ENCODE peak calls at places on chromosome 7, in eight cellular contexts. F is SK-N-SH; E is head of caudate nucleus; Z is HT-29; V is stimulated activated CD4-positive, alpha-beta T cell treated with anti-CD3 and anti-CD28 coated beads, Interleukin-4, amount 100 ng/mL, for 24 hours; U is T-helper 2 cell; W is NCI-H748 treated with DMSO at 0.1 percent for 48 hours; R is mucosa of gallbladder. O is an unnamed sample.

GRCh38 chr7:50832744-50833143 is 50.0 kb upstream of the GRB10 start:
- DNase-seq in F (no peak), E (no peak), U (peak), W (no peak), V (peak), R (no peak), Z (peak), O (no peak)

GRCh38 chr7:80415114-80415513 is 96.8 kb downstream of the GNAT3 start:
- DNase-seq in W (no peak), V (no peak), F (no peak), R (no peak), U (no peak), E (no peak), Z (no peak), O (no peak)

GRCh38 chr7:22270371-22270770 is 86.6 kb downstream of the RAPGEF5 start:
- DNase-seq in V (no peak), F (no peak), Z (no peak), R (no peak), U (no peak), W (no peak), E (no peak), O (no peak)

GRCh38 chr7:70530191-70530590 is 601.8 kb upstream of the GALNT17 start:
- DNase-seq in F (peak), E (no peak), R (no peak), Z (no peak), V (no peak), U (no peak), W (no peak), O (no peak)

GRCh38 chr7:158975526-158976467 is 119.4 kb downstream of the DYNC2I1 start:
- DNase-seq in E (peak), F (no peak), W (peak), U (peak), V (peak), R (no peak), Z (peak), O (peak)

GRCh38 chr7:101614098-101614938 is 14.8 kb downstream of the MYL10 start:
- DNase-seq in V (no peak), W (no peak), R (no peak), U (no peak), Z (no peak), E (no peak), F (no peak), O (no peak)

GRCh38 chr7:30196408-30196807 is 61.6 kb downstream of the MTURN start:
- DNase-seq in W (no peak), U (no peak), Z (no peak), F (no peak), E (no peak), V (no peak), R (no peak), O (no peak)

GRCh38 chr7:139598642-139599041 is 75.2 kb downstream of the CLEC2L start:
- DNase-seq in W (peak), F (no peak), Z (peak), V (no peak), E (no peak), U (no peak), R (peak), O (no peak)

GRCh38 chr7:64300641-64301405 is 12.9 kb upstream of the ZNF736 start:
- DNase-seq in R (no peak), E (no peak), W (no peak), U (no peak), Z (no peak), V (no peak), F (no peak), O (no peak)

GRCh38 chr7:129617607-129618006 is 6.1 kb downstream of the NRF1 start:
- DNase-seq in W (no peak), U (no peak), V (no peak), R (no peak), Z (no peak), E (no peak), F (no peak), O (no peak)

GRCh38 chr7:95472521-95473160 is 13.1 kb upstream of the ASB4 start:
- DNase-seq in W (no peak), U (no peak), V (no peak), F (no peak), R (no peak), Z (no peak), E (no peak), O (no peak)

GRCh38 chr7:101942603-101943210 is 125.3 kb downstream of the CUX1 start:
- DNase-seq in W (no peak), R (no peak), U (no peak), Z (peak), E (no peak), V (no peak), F (no peak), O (no peak)

GRCh38 chr7:135194494-135195095 is 16.7 kb downstream of the WDR91 start:
- DNase-seq in E (no peak), F (no peak), U (no peak), V (no peak), R (no peak), W (no peak), Z (no peak), O (no peak)

GRCh38 chr7:84247591-84247990 is 53.0 kb upstream of the SEMA3A start:
- DNase-seq in E (no peak), Z (no peak), R (no peak), F (no peak), V (no peak), W (no peak), U (no peak), O (no peak)

GRCh38 chr7:43364391-43364790 is 218.5 kb upstream of the STK17A start:
- DNase-seq in F (no peak), V (no peak), E (no peak), U (no peak), R (no peak), W (no peak), Z (no peak), O (no peak)

GRCh38 chr7:142516038-142516501 is 233.2 kb upstream of the PRSS1 start:
- DNase-seq in Z (peak), R (peak), W (peak), F (peak), U (peak), E (peak), V (peak), O (peak)

GRCh38 chr7:48171190-48171589 is at the start of gene ABCA13:
- DNase-seq in E (no peak), W (no peak), U (no peak), V (no peak), F (no peak), Z (no peak), R (no peak), O (no peak)

GRCh38 chr7:36186359-36186758 is 33.3 kb downstream of the EEPD1 start:
- DNase-seq in E (no peak), Z (no peak), U (no peak), V (no peak), W (no peak), R (no peak), F (no peak), O (no peak)

GRCh38 chr7:131945313-131945831 is 388.9 kb upstream of the PODXL start:
- DNase-seq in F (peak), R (peak), E (peak), Z (peak), U (peak), W (no peak), V (peak), O (peak)

GRCh38 chr7:24883632-24884013 is 96.4 kb downstream of the OSBPL3 start:
- DNase-seq in U (no peak), R (no peak), Z (no peak), E (no peak), V (no peak), F (no peak), W (no peak), O (no peak)

GRCh38 chr7:20064974-20065862 is 152.0 kb downstream of the MACC1 start:
- DNase-seq in V (no peak), W (no peak), F (no peak), U (peak), R (no peak), E (peak), Z (no peak), O (no peak)

GRCh38 chr7:4857189-4857588 is 4.6 kb downstream of the PAPOLB start:
- DNase-seq in W (no peak), Z (no peak), V (no peak), E (no peak), U (no peak), R (no peak), F (no peak), O (no peak)

GRCh38 chr7:138460176-138460648 is at the start of gene TRIM24:
- DNase-seq in F (peak), W (peak), R (no peak), U (no peak), Z (no peak), E (no peak), V (no peak), O (peak)

GRCh38 chr7:143507094-143507518 is 29.4 kb downstream of the TAS2R41 start:
- DNase-seq in U (no peak), W (no peak), E (peak), F (no peak), R (no peak), V (no peak), Z (no peak), O (no peak)

GRCh38 chr7:122951006-122951405 is 44.5 kb downstream of the TAS2R16 start:
- DNase-seq in U (no peak), F (no peak), W (no peak), Z (no peak), E (no peak), R (no peak), V (no peak), O (no peak)

GRCh38 chr7:6290345-6290744 is 17.9 kb upstream of the CYTH3 start:
- DNase-seq in E (no peak), W (no peak), F (no peak), Z (no peak), V (no peak), R (no peak), U (no peak), O (no peak)

GRCh38 chr7:121180436-121181063 is 148.2 kb upstream of the WNT16 start:
- DNase-seq in E (no peak), V (no peak), R (no peak), W (no peak), F (no peak), U (no peak), Z (no peak), O (no peak)

GRCh38 chr7:80439894-80440811 is 71.7 kb downstream of the GNAT3 start:
- DNase-seq in W (no peak), F (peak), E (no peak), Z (no peak), U (no peak), R (no peak), V (no peak), O (no peak)

GRCh38 chr7:94303736-94304135 is 91.0 kb upstream of the COL1A2 start:
- DNase-seq in W (no peak), F (no peak), U (no peak), R (no peak), E (no peak), V (no peak), Z (no peak), O (no peak)

GRCh38 chr7:113891828-113892227 is 27.0 kb downstream of the PPP1R3A start:
- DNase-seq in U (no peak), R (no peak), V (no peak), F (no peak), W (no peak), Z (no peak), E (no peak), O (no peak)

GRCh38 chr7:130758429-130759056 is 24.5 kb upstream of the KLF14 start:
- DNase-seq in V (no peak), Z (peak), U (peak), F (peak), E (no peak), W (peak), R (no peak), O (no peak)

GRCh38 chr7:95246935-95247370 is 77.4 kb downstream of the PON1 start:
- DNase-seq in Z (peak), W (peak), R (peak), F (peak), U (peak), E (peak), V (peak), O (peak)

GRCh38 chr7:101911800-101912705 is 94.6 kb downstream of the CUX1 start:
- DNase-seq in W (no peak), U (no peak), V (no peak), R (peak), E (no peak), F (no peak), Z (no peak), O (peak)

GRCh38 chr7:42573904-42574692 is 337.1 kb upstream of the GLI3 start:
- DNase-seq in F (no peak), Z (no peak), E (no peak), W (no peak), R (no peak), V (no peak), U (no peak), O (no peak)

GRCh38 chr7:80428161-80429054 is 83.5 kb downstream of the GNAT3 start:
- DNase-seq in V (no peak), W (peak), F (peak), U (peak), Z (peak), E (peak), R (peak), O (no peak)

GRCh38 chr7:47444376-47445098 is 137.4 kb downstream of the TNS3 start:
- DNase-seq in U (no peak), Z (peak), E (no peak), W (no peak), F (peak), V (no peak), R (no peak), O (peak)

GRCh38 chr7:55556031-55556430 is 16.3 kb downstream of the VOPP1 start:
- DNase-seq in U (no peak), W (no peak), E (no peak), Z (no peak), F (no peak), R (no peak), V (peak), O (no peak)

GRCh38 chr7:5425507-5426225 is 2.0 kb upstream of the TNRC18 start:
- DNase-seq in V (no peak), F (peak), U (peak), W (peak), E (peak), Z (peak), R (peak), O (peak)